ENCODE peak calls at places on chromosome 3, in eight cellular contexts. Q is GM23248, X is cardiac muscle cell, A is stomach, B is IMR-90, E is transverse colon, U is adrenal gland, V is sigmoid colon. C is an unnamed sample. For H3K4me1 and H3K36me3, the result is how much of the 10 kb centered on the place peaks cover.

GRCh38 chr3:99866167-99866810 is 48.6 kb downstream of the CMSS1 start:
- DNase-seq in Q (peak), X (peak), A (no peak), B (peak), E (no peak), U (no peak), V (no peak), C (peak)

GRCh38 chr3:69214241-69214640 is 91.8 kb upstream of the LMOD3 start:
- DNase-seq in Q (no peak), X (no peak), A (no peak), B (no peak), E (no peak), U (no peak), V (no peak), C (no peak)

GRCh38 chr3:134911611-134912604 is 116.8 kb downstream of the EPHB1 start:
- DNase-seq in Q (no peak), X (no peak), A (no peak), B (no peak), E (no peak), U (no peak), V (peak), C (no peak)

GRCh38 chr3:112647122-112647521 is 6.2 kb upstream of the CCDC80 start:
- DNase-seq in Q (peak), X (peak), A (no peak), B (peak), E (no peak), U (no peak), V (no peak), C (no peak)

GRCh38 chr3:195133462-195133861 is 137.5 kb downstream of the XXYLT1 start:
- DNase-seq in Q (peak), X (peak), A (no peak), B (peak), E (peak), U (peak), V (peak), C (no peak)

GRCh38 chr3:42728668-42729364 is 26.2 kb upstream of the HHATL start:
- DNase-seq in Q (no peak), X (no peak), A (no peak), B (no peak), E (no peak), U (peak), V (peak), C (no peak)

GRCh38 chr3:87867001-87867400 is 191.8 kb downstream of the CGGBP1 start:
- DNase-seq in Q (peak), X (peak), A (no peak), B (no peak), E (no peak), U (no peak), V (no peak), C (no peak)

GRCh38 chr3:50139308-50139707 is 15.8 kb upstream of the SEMA3F start:
- DNase-seq in Q (no peak), X (no peak), A (no peak), B (no peak), E (no peak), U (no peak), V (no peak), C (no peak)

GRCh38 chr3:99128740-99129505 is 227.4 kb upstream of the DCBLD2 start:
- DNase-seq in Q (peak), X (peak), A (no peak), B (peak), E (no peak), U (peak), V (no peak), C (no peak)

GRCh38 chr3:133452603-133453313 is 52.9 kb downstream of the BFSP2 start:
- DNase-seq in Q (peak), X (no peak), A (no peak), B (no peak), E (no peak), U (no peak), V (no peak), C (no peak)

GRCh38 chr3:133464573-133464972 is 64.7 kb downstream of the BFSP2 start:
- DNase-seq in Q (peak), X (peak), A (no peak), B (peak), E (no peak), U (no peak), V (no peak), C (no peak)

GRCh38 chr3:174776123-174776522 is 83.0 kb upstream of the NAALADL2 start:
- DNase-seq in Q (peak), X (peak), A (no peak), B (peak), E (no peak), U (no peak), V (no peak), C (no peak)

GRCh38 chr3:24407980-24408460 is 86.6 kb downstream of the THRB start:
- DNase-seq in Q (no peak), X (no peak), A (no peak), B (no peak), E (no peak), U (no peak), V (no peak), C (no peak)

GRCh38 chr3:71456155-71456554 is 127.4 kb downstream of the FOXP1 start:
- DNase-seq in Q (no peak), X (peak), A (no peak), B (peak), E (no peak), U (no peak), V (no peak), C (peak)

GRCh38 chr3:9173445-9173844 is 76.0 kb downstream of the SRGAP3 start:
- DNase-seq in Q (no peak), X (no peak), A (no peak), B (no peak), E (no peak), U (no peak), V (no peak), C (no peak)

GRCh38 chr3:192481638-192482037 is 245.7 kb downstream of the FGF12 start:
- DNase-seq in Q (peak), X (peak), A (no peak), B (peak), E (no peak), U (no peak), V (no peak), C (no peak)

GRCh38 chr3:29226709-29227108 is 54.2 kb upstream of the RBMS3 start:
- DNase-seq in Q (no peak), X (peak), A (no peak), B (peak), E (no peak), U (no peak), V (no peak), C (no peak)

GRCh38 chr3:133211449-133211848 is 173.3 kb downstream of the TMEM108 start:
- DNase-seq in Q (no peak), X (peak), A (no peak), B (no peak), E (no peak), U (no peak), V (no peak), C (no peak)

GRCh38 chr3:164486150-164486549 is 592.1 kb downstream of the SI start:
- DNase-seq in Q (peak), X (no peak), A (no peak), B (no peak), E (no peak), U (no peak), V (no peak), C (no peak)

GRCh38 chr3:106769045-106769444 is 608.2 kb upstream of the CCDC54 start:
- DNase-seq in Q (no peak), X (no peak), A (no peak), B (no peak), E (no peak), U (no peak), V (no peak), C (no peak)

GRCh38 chr3:57691411-57692133 is 1.3 kb downstream of the DENND6A start:
- DNase-seq in Q (peak), X (peak), A (no peak), B (peak), E (no peak), U (no peak), V (no peak), C (no peak)

GRCh38 chr3:34533468-34533867 is 735.0 kb downstream of the PDCD6IP start:
- DNase-seq in Q (no peak), X (no peak), A (no peak), B (no peak), E (no peak), U (no peak), V (no peak), C (no peak)

GRCh38 chr3:69391554-69391953 is 5.7 kb upstream of the FRMD4B start:
- DNase-seq in Q (no peak), X (no peak), A (no peak), B (no peak), E (no peak), U (no peak), V (no peak), C (no peak)

GRCh38 chr3:168624195-168624594 is 528.5 kb upstream of the GOLIM4 start:
- DNase-seq in Q (no peak), X (no peak), A (no peak), B (no peak), E (no peak), U (no peak), V (no peak), C (no peak)

GRCh38 chr3:160885791-160886286 is 129.8 kb downstream of the PPM1L start:
- DNase-seq in Q (peak), X (peak), A (peak), B (peak), E (peak), U (peak), V (peak), C (no peak)

GRCh38 chr3:162945626-162946025 is 1449.0 kb downstream of the OTOL1 start:
- DNase-seq in Q (no peak), X (no peak), A (no peak), B (no peak), E (no peak), U (no peak), V (no peak), C (no peak)

GRCh38 chr3:6447166-6447801 is 413.6 kb upstream of the GRM7 start:
- DNase-seq in Q (no peak), X (no peak), A (no peak), B (no peak), E (no peak), U (no peak), V (no peak), C (no peak)

GRCh38 chr3:165206454-165207266 is 10.5 kb upstream of the SLITRK3 start:
- DNase-seq in Q (peak), X (peak), A (peak), B (peak), E (peak), U (peak), V (peak), C (no peak)

GRCh38 chr3:121914081-121914998 is 20.1 kb downstream of the SLC15A2 start:
- DNase-seq in Q (peak), X (peak), A (no peak), B (no peak), E (no peak), U (no peak), V (no peak), C (no peak)

GRCh38 chr3:117871934-117872333 is 1162.4 kb downstream of the TUSC7 start:
- DNase-seq in Q (peak), X (no peak), A (no peak), B (peak), E (no peak), U (no peak), V (no peak), C (no peak)

GRCh38 chr3:177335728-177336127 is 138.4 kb upstream of the TBL1XR1 start:
- DNase-seq in Q (peak), X (peak), A (no peak), B (peak), E (no peak), U (peak), V (no peak), C (no peak)

DNA sequence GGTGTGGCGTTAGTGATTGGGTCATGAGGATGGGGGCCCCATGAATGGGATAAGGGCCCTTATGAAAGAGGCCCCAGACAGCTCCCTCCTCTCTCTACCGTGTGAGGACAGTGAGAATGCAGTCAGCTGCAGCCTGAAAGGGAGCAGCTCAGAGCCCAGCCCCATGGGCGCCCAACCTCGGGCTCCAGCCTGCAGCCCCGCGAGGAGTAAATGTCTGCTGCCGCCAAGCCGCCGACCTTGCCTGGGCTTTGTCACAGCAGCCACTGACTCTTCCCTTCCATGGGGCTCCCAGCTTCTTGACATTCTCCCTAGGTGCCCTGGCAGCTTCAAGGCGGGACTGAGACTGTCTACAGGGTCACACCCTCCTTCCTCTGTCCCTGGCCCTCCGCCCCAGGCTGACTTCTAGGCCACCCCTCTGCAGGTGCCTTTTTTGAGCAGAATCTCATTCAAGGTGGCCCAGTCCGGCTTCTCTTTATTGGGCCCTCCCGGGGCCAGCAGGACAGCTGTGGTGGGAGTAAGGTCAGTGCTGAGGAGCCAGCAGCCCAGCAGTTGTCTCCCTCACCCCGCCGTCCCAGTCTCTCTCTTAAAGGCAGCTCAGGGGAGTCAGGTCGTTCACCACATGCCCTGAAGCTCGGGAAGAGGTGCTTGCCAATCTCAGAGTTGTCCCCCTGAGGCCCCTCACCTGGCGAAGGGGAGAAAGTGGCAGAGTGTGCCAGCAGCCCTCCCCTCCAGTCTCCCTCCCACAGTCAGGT is 18.7 kb upstream of the PRR20G start:
- DNase-seq in Q (no peak), X (no peak), A (no peak), B (no peak), E (no peak), U (no peak), V (no peak), C (no peak)
- H3K27ac ChIP-seq in Q (no peak), X (no peak), A (no peak), B (no peak), E (no peak), U (no peak), V (no peak), C (no peak)

GRCh38 chr3:13115991-13116390 is 42.8 kb upstream of the IQSEC1 start:
- DNase-seq in Q (no peak), X (no peak), A (no peak), B (no peak), E (no peak), U (no peak), V (peak), C (no peak)

GRCh38 chr3:13113346-13114335 is 40.4 kb upstream of the IQSEC1 start:
- DNase-seq in Q (no peak), X (no peak), A (no peak), B (no peak), E (no peak), U (no peak), V (peak), C (no peak)

GRCh38 chr3:13115616-13115910 is 42.3 kb upstream of the IQSEC1 start:
- DNase-seq in Q (no peak), X (no peak), A (no peak), B (no peak), E (no peak), U (no peak), V (peak), C (no peak)

GRCh38 chr3:13116426-13116825 is 43.2 kb upstream of the IQSEC1 start:
- DNase-seq in Q (no peak), X (no peak), A (no peak), B (no peak), E (no peak), U (no peak), V (no peak), C (no peak)

GRCh38 chr3:13114811-13115615 is 41.8 kb upstream of the IQSEC1 start:
- DNase-seq in Q (no peak), X (no peak), A (no peak), B (no peak), E (no peak), U (peak), V (peak), C (no peak)
- H3K4me1 ChIP-seq in Q (under half), X (under half), A (under half), B (under half), E (under half), U (under half), V (under half), C (under half)

GRCh38 chr3:45711936-45712335 is 22.7 kb downstream of the SACM1L start:
- DNase-seq in Q (peak), X (no peak), A (no peak), B (peak), E (no peak), U (no peak), V (no peak), C (no peak)
- H3K36me3 ChIP-seq in Q (under half), X (half or more), A (under half), B (under half), E (under half), U (under half), V (under half), C (half or more)

GRCh38 chr3:64164309-64164708 is 61.0 kb downstream of the PRICKLE2 start:
- DNase-seq in Q (peak), X (no peak), A (no peak), B (no peak), E (no peak), U (no peak), V (no peak), C (no peak)
- H3K27ac ChIP-seq in Q (peak), X (no peak), A (no peak), B (peak), E (peak), U (no peak), V (peak), C (no peak)

GRCh38 chr3:62542185-62542584 is 168.8 kb upstream of the FEZF2 start:
- DNase-seq in Q (no peak), X (no peak), A (no peak), B (no peak), E (no peak), U (no peak), V (no peak), C (no peak)

GRCh38 chr3:62548806-62549205 is 175.5 kb upstream of the FEZF2 start:
- DNase-seq in Q (no peak), X (no peak), A (no peak), B (no peak), E (no peak), U (no peak), V (no peak), C (no peak)

GRCh38 chr3:62551556-62551955 is 178.2 kb upstream of the FEZF2 start:
- DNase-seq in Q (no peak), X (no peak), A (no peak), B (no peak), E (no peak), U (no peak), V (no peak), C (no peak)

GRCh38 chr3:62546266-62546665 is 172.9 kb upstream of the FEZF2 start:
- DNase-seq in Q (no peak), X (no peak), A (no peak), B (no peak), E (no peak), U (no peak), V (no peak), C (no peak)
- H3K4me1 ChIP-seq in Q (under half), X (under half), A (under half), B (under half), E (under half), U (under half), V (under half), C (under half)

GRCh38 chr3:52679139-52679538 is 6.6 kb downstream of the PBRM1 start:
- DNase-seq in Q (peak), X (peak), A (no peak), B (no peak), E (no peak), U (no peak), V (no peak), C (no peak)
- H3K36me3 ChIP-seq in Q (under half), X (under half), A (under half), B (under half), E (under half), U (under half), V (under half), C (under half)

GRCh38 chr3:16385151-16385550 is 120.1 kb downstream of the OXNAD1 start:
- DNase-seq in Q (no peak), X (no peak), A (no peak), B (peak), E (no peak), U (no peak), V (no peak), C (no peak)
- H3K27ac ChIP-seq in Q (no peak), X (peak), A (no peak), B (peak), E (no peak), U (no peak), V (no peak), C (no peak)

DNA sequence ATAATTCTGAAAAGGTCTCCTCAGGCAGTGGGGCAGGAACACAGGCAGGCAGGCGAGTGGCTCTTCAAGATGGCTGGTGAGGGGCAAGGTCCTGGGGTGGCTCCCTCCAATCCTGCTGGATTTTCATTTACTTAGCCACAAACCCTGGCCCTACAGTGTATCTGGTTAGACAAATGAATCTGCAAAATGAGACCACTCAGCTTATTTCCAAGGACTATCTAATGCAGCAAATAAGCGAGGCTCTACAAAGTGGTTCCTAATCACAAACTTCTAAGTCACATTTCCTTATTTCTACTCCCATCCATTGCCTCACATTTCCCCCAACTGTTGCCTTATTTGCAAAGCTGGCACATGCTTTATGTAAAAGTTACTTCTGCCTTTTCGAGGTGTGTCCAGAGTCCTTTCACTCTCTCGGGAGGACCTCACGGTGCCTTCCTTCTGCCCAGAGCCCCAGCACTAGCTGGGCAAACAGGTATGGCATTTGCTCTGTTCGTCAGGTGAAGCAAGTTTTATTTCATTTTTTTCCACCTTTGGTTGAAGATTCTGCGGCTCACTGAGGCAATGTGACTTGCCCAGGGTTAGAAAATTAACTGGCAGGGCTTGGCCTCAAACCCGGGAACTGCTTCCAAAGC is 40.4 kb downstream of the CCDC12 start:
- DNase-seq in Q (no peak), X (peak), A (no peak), B (no peak), E (no peak), U (no peak), V (peak), C (no peak)
- H3K4me1 ChIP-seq in Q (under half), X (half or more), A (half or more), B (under half), E (half or more), U (under half), V (half or more), C (under half)

C was measured in naive thymus-derived CD4-positive, alpha-beta T cell.